ENCODE peak calls at places on chromosomes 6 and 20, in four cellular contexts. T, N, G and H are unnamed samples.

GRCh38 chr6:167827062-167827587 is 414 bp downstream of the AFDN start:
- DNase-seq in T (peak), N (no peak), G (peak), H (no peak)

GRCh38 chr6:105991561-105992314 is 94.4 kb upstream of the PRDM1 start:
- DNase-seq in T (no peak), N (no peak), G (peak), H (no peak)

GRCh38 chr6:37323568-37323967 is 30.2 kb upstream of the RNF8 start:
- DNase-seq in T (no peak), N (no peak), G (no peak), H (no peak)

GRCh38 chr20:62852196-62852595 is 9.4 kb downstream of the TCFL5 start:
- DNase-seq in T (no peak), N (no peak), G (no peak), H (no peak)

GRCh38 chr6:72966628-72967280 is 258.5 kb downstream of the KHDC1L start:
- DNase-seq in T (no peak), N (no peak), G (no peak), H (no peak)

GRCh38 chr6:43803055-43803782 is 33.2 kb downstream of the VEGFA start:
- DNase-seq in T (no peak), N (no peak), G (no peak), H (no peak)

GRCh38 chr20:1374246-1374645 is 18.6 kb downstream of the FKBP1A start:
- DNase-seq in T (no peak), N (no peak), G (no peak), H (no peak)

GRCh38 chr6:168718821-168719475 is 278.0 kb downstream of the SMOC2 start:
- DNase-seq in T (no peak), N (no peak), G (no peak), H (no peak)

DNA sequence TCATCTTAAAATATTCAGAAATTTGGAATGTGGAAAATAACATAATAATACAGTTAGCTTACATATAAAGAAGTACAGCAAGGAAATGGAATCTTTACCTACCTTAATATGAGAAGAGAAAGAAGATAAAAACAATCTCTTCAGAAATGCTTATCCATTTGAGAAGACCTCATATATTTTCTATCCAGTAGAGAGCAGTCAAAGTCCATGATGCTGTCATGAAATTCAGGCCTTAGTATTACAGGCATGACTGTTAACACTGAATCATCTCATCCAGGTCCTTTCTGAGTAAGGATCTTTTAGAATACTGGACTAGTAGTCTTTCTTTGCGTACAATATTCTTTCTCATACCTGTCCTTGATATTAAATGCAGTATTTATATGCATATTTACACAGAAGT is 713.4 kb downstream of the CD109 start:
- DNase-seq in T (no peak), N (no peak), G (no peak), H (no peak)
- TF ChIP-seq CTCF in T (no peak), N (no peak), G (no peak), H (peak)

DNA sequence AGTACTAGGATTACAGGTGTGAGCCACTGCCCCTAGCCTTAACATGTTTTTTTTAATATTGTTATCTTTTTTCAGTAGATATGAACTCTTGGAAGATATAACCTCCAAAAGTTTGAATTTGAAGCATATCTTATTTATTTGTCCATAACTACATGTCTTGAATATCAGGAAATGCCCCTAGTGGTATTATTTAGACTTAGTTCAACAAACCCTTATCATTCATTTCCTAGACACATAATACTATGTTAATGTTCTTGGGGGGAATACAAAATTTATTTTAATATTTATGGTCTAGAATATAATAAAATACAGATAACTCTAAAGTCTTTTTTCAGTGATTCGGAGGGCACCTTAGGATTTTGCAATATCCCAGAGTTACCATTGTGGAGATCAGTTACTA is 160.7 kb downstream of the HACE1 start:
- DNase-seq in T (no peak), N (no peak), G (no peak), H (no peak)
- TF ChIP-seq CTCF in T (no peak), N (no peak), G (no peak), H (peak)

GRCh38 chr6:157019115-157019628 is 242.0 kb downstream of the ARID1B start:
- DNase-seq in T (no peak), N (no peak), G (no peak), H (no peak)
- TF ChIP-seq CTCF in T (no peak), N (no peak), G (no peak), H (peak)

GRCh38 chr6:88839280-88839679 is 124.1 kb downstream of the RNGTT start:
- DNase-seq in T (no peak), N (no peak), G (no peak), H (no peak)
- TF ChIP-seq CTCF in T (no peak), N (no peak), G (no peak), H (no peak)

GRCh38 chr20:49320460-49320859 is 42.6 kb upstream of the ZNFX1 start:
- DNase-seq in T (no peak), N (no peak), G (peak), H (no peak)
- TF ChIP-seq CTCF in T (no peak), N (peak), G (peak), H (peak)

GRCh38 chr6:99151634-99152344 is 197.7 kb downstream of the FAXC start:
- DNase-seq in T (no peak), N (no peak), G (peak), H (no peak)
- TF ChIP-seq CTCF in T (no peak), N (no peak), G (peak), H (peak)